ENCODE peak calls at places on chromosome 17, in six cellular contexts. One of them, this sample, is unnamed.

GRCh38 chr17:59154721-59155438 is at the start of gene SKA2:
- DNase-seq in H54: peak
- DNase-seq in retina: peak
- DNase-seq in NCI-H2081: peak
- DNase-seq in naive thymus-derived CD8-positive, alpha-beta T cell: peak
- DNase-seq in OCI-LY7: peak
- DNase-seq in this sample: no peak

GRCh38 chr17:76193616-76194015 is 46.7 kb downstream of the RNF157 start:
- DNase-seq in OCI-LY7: no peak
- DNase-seq in naive thymus-derived CD8-positive, alpha-beta T cell: no peak
- DNase-seq in H54: no peak
- DNase-seq in NCI-H2081: no peak
- DNase-seq in retina: peak
- DNase-seq in this sample: peak

GRCh38 chr17:82434216-82434565 is 15.8 kb upstream of the OGFOD3 start:
- DNase-seq in retina: no peak
- DNase-seq in OCI-LY7: peak
- DNase-seq in NCI-H2081: no peak
- DNase-seq in H54: no peak
- DNase-seq in naive thymus-derived CD8-positive, alpha-beta T cell: peak
- DNase-seq in this sample: no peak

GRCh38 chr17:79728908-79729471 is 1.8 kb upstream of the ENPP7 start:
- DNase-seq in naive thymus-derived CD8-positive, alpha-beta T cell: no peak
- DNase-seq in retina: no peak
- DNase-seq in NCI-H2081: no peak
- DNase-seq in OCI-LY7: no peak
- DNase-seq in H54: no peak
- DNase-seq in this sample: no peak

GRCh38 chr17:45240905-45241314 is 19.2 kb downstream of the FMNL1 start:
- DNase-seq in retina: no peak
- DNase-seq in OCI-LY7: no peak
- DNase-seq in H54: no peak
- DNase-seq in NCI-H2081: no peak
- DNase-seq in naive thymus-derived CD8-positive, alpha-beta T cell: no peak
- DNase-seq in this sample: peak

GRCh38 chr17:79372470-79373238 is 238.2 kb downstream of the RBFOX3 start:
- DNase-seq in retina: no peak
- DNase-seq in H54: no peak
- DNase-seq in NCI-H2081: no peak
- DNase-seq in OCI-LY7: no peak
- DNase-seq in naive thymus-derived CD8-positive, alpha-beta T cell: no peak
- DNase-seq in this sample: no peak

GRCh38 chr17:78774956-78775571 is 7.0 kb downstream of the CYTH1 start:
- DNase-seq in H54: no peak
- DNase-seq in naive thymus-derived CD8-positive, alpha-beta T cell: peak
- DNase-seq in OCI-LY7: peak
- DNase-seq in NCI-H2081: no peak
- DNase-seq in retina: no peak
- DNase-seq in this sample: no peak

GRCh38 chr17:58089111-58089510 is 5.9 kb downstream of the DYNLL2 start:
- DNase-seq in naive thymus-derived CD8-positive, alpha-beta T cell: no peak
- DNase-seq in H54: no peak
- DNase-seq in OCI-LY7: no peak
- DNase-seq in NCI-H2081: no peak
- DNase-seq in retina: no peak
- DNase-seq in this sample: no peak

GRCh38 chr17:27446569-27447301 is 9.5 kb upstream of the KSR1 start:
- DNase-seq in OCI-LY7: no peak
- DNase-seq in naive thymus-derived CD8-positive, alpha-beta T cell: no peak
- DNase-seq in NCI-H2081: no peak
- DNase-seq in H54: no peak
- DNase-seq in retina: no peak
- DNase-seq in this sample: peak

This sample was measured in left kidney.